ENCODE peak calls at places on chromosomes 16 and 17, in six cellular contexts. L is left ventricle myocardium inferior, T is epithelial cell of esophagus, O is IMR-90, S is psoas muscle, Q is hepatocyte. X is an unnamed sample.

GRCh38 chr16:46812781-46813555 is 18.0 kb downstream of the C16orf87 start:
- DNase-seq in L (no peak), S (no peak), T (peak; percentile 33), O (no peak), Q (no peak), X (no peak)

GRCh38 chr17:17216776-17217175 is 10.6 kb upstream of the PLD6 start:
- DNase-seq in S (no peak), L (no peak), O (no peak), Q (no peak), T (no peak), X (no peak)

GRCh38 chr16:75593308-75593707 is 27.1 kb downstream of the GABARAPL2 start:
- DNase-seq in O (no peak), L (no peak), S (no peak), T (no peak), Q (no peak), X (no peak)

GRCh38 chr16:8762254-8762653 is 35.2 kb downstream of the TMEM186 start:
- DNase-seq in L (no peak), O (no peak), T (no peak), Q (no peak), S (no peak), X (no peak)

GRCh38 chr16:89880477-89881367 is 7.3 kb downstream of the TCF25 start:
- DNase-seq in Q (no peak), L (no peak), S (no peak), O (no peak), T (peak; percentile 92), X (no peak)

GRCh38 chr17:9342225-9342624 is 233.4 kb downstream of the STX8 start:
- DNase-seq in T (no peak), O (no peak), S (no peak), Q (no peak), L (no peak), X (no peak)

GRCh38 chr17:10702574-10702973 is 5.2 kb downstream of the ADPRM start:
- DNase-seq in O (peak; percentile 52), S (no peak), L (no peak), Q (no peak), T (no peak), X (no peak)

GRCh38 chr17:43966276-43966675 is 12.5 kb upstream of the PYY start:
- DNase-seq in S (no peak), T (peak; percentile 46), L (no peak), O (no peak), Q (no peak), X (no peak)

GRCh38 chr16:69930117-69930776 is 20.9 kb upstream of the CLEC18A start:
- DNase-seq in T (peak; percentile 59), S (peak; percentile 44), O (peak; percentile 60), Q (peak; percentile 79), L (peak; percentile 32), X (no peak)

GRCh38 chr17:31787857-31788570 is 71.0 kb downstream of the COPRS start:
- DNase-seq in T (peak; percentile 99), O (peak; percentile 93), S (peak; percentile 14), L (no peak), Q (peak; percentile 61), X (peak; percentile 93)

GRCh38 chr16:67181346-67181745 is 2.4 kb downstream of the MATCAP1 start:
- DNase-seq in T (peak; percentile 47), S (no peak), Q (no peak), O (peak; percentile 92), L (no peak), X (peak; percentile 86)

GRCh38 chr17:73007447-73007846 is 85.0 kb downstream of the SLC39A11 start:
- DNase-seq in S (no peak), Q (no peak), L (no peak), O (peak; percentile 80), T (no peak), X (no peak)

GRCh38 chr16:30748634-30749445 is 615 bp downstream of the PHKG2 start:
- DNase-seq in Q (peak; percentile 69), T (peak; percentile 38), O (peak; percentile 52), S (peak; percentile 50), L (no peak), X (peak; percentile 83)

GRCh38 chr17:16425202-16425601 is 9.8 kb downstream of the TRPV2 start:
- DNase-seq in S (no peak), Q (no peak), L (no peak), T (no peak), O (no peak), X (no peak)

GRCh38 chr16:21097151-21097550 is 53.5 kb downstream of the DNAH3 start:
- DNase-seq in O (peak; percentile 85), S (no peak), Q (no peak), T (peak; percentile 38), L (no peak), X (no peak)

GRCh38 chr17:39195568-39196160 is 1.8 kb downstream of the CACNB1 start:
- DNase-seq in T (peak; percentile 51), S (no peak), Q (no peak), L (no peak), O (no peak), X (no peak)

GRCh38 chr17:83068641-83069570 is 10.5 kb upstream of the METRNL start:
- DNase-seq in S (peak; percentile 11), O (no peak), L (no peak), Q (no peak), T (no peak), X (peak; percentile 56)

GRCh38 chr16:79600636-79601091 is at the start of gene MAF:
- DNase-seq in O (peak; percentile 24), T (peak; percentile 97), Q (peak; percentile 98), S (peak; percentile 90), L (peak; percentile 89), X (peak; percentile 95)

GRCh38 chr16:6616746-6617145 is 715.9 kb upstream of the RBFOX1 start:
- DNase-seq in L (no peak), O (no peak), T (no peak), Q (no peak), S (no peak), X (no peak)

GRCh38 chr17:71189493-71189831 is 931.4 kb upstream of the SOX9 start:
- DNase-seq in T (no peak), O (no peak), Q (no peak), L (no peak), S (no peak), X (no peak)

GRCh38 chr17:15262291-15263205 is 2.6 kb downstream of the PMP22 start:
- DNase-seq in S (peak; percentile 92), Q (peak; percentile 90), O (peak; percentile 83), L (peak; percentile 92), T (peak; percentile 27), X (peak; percentile 98)

GRCh38 chr17:15263680-15264079 is 1.4 kb downstream of the PMP22 start:
- DNase-seq in O (no peak), Q (no peak), S (no peak), T (no peak), L (no peak), X (no peak)

GRCh38 chr17:15261818-15262290 is 3.3 kb downstream of the PMP22 start:
- DNase-seq in O (no peak), T (no peak), S (no peak), Q (no peak), L (peak; percentile 34), X (no peak)

GRCh38 chr17:15264542-15264941 is 584 bp downstream of the PMP22 start:
- DNase-seq in Q (no peak), O (no peak), L (peak; percentile 62), T (no peak), S (peak; percentile 47), X (no peak)

GRCh38 chr17:15263206-15263579 is 1.9 kb downstream of the PMP22 start:
- DNase-seq in Q (peak; percentile 77), S (peak; percentile 91), T (no peak), L (peak; percentile 90), O (peak; percentile 73), X (peak; percentile 98)
- H3K4me3 ChIP-seq in Q (peak overlapping the region; percentile 80), S (peak overlapping the region; percentile 81), T (no peak overlapping the region), L (peak overlapping the region; percentile 90), O (peak overlapping the region; percentile 76), X (peak overlapping the region; percentile 94)

DNA sequence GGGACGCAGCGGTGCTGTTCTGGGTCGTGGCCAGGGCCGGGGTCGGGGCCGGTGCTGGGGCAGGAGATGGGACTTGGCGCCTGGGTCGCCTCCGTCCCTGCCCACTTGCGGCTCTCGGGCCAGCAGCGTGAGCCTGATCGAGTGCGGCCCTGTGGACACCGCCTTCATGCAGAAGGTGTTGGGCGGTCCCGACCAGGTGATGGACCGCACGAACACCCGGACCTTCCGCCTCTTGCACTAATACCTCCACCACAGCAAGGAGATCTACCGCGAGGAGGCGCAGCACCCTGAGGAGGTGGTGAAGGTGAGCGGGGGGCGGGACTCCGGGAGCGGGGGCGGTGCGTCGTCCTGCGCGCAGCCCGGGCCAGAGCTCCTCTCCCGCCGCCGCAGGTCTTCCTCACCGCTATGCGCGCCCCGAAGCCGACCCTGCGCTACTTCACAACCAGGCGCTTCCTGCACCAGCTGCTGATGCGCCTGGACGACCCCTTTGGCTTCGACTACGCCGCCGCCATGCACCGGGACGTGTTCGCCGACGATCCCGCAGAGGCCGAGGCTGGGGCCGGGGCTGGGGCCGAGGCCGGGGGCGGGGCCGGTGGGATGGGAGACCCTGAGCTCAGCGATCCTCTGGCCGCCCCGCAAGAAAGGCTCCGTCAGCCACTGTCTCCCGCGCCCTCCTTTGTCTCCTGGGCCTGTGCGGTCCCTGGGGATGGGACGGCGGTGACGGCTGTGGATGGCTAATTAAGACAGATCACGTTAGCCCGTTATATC is 4.5 kb upstream of the HSD17B1 start:
- DNase-seq in Q (peak; percentile 92), T (peak; percentile 90), S (no peak), O (no peak), L (peak; percentile 57), X (no peak)
- H3K4me3 ChIP-seq in Q (peak overlapping the region; percentile 51), T (peak overlapping the region; percentile 44), S (peak overlapping the region; percentile 35), O (no peak overlapping the region), L (peak overlapping the region; percentile 52), X (peak overlapping the region; percentile 31)

DNA sequence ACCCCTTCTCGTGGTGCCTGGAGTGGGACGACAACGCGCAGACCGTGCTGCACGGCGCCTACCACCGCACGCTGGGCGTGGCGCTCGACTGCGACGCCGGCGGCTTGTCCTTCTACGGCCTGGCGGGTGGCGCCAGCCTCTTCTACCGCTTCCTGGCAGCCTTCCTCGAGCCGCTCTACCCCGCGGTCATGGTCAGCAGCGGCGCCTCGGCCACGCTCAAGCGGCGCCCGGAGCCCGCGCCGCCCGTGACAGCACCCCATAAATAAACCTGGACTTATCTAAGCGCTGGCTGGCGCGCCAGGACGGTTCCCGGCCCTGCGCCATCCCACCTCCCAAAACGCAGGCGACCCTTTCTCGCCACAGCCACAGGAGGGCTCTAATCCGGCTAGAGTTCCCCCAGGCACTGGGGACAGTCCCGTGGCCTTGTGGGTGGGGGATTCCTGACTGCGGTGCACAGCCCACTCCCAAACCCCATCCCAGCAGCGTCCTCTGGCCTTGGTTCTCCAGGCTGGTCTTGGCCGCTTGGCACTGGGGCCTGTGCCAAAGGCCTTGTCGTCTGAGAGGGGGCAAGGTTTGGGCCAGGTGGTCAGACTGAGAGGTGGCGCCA is 10.2 kb upstream of the SLC16A5 start:
- DNase-seq in Q (peak; percentile 54), L (peak; percentile 79), T (peak; percentile 28), S (peak; percentile 73), O (no peak), X (peak; percentile 89)
- H3K4me3 ChIP-seq in Q (no peak overlapping the region), L (peak overlapping the region; percentile 71), T (peak overlapping the region; percentile 10), S (peak overlapping the region; percentile 68), O (no peak overlapping the region), X (peak overlapping the region; percentile 49)

GRCh38 chr16:4976611-4977145 is 18.5 kb downstream of the SEC14L5 start:
- DNase-seq in L (no peak), O (no peak), Q (no peak), S (peak; percentile 49), T (no peak), X (no peak)
- H3K4me3 ChIP-seq in L (no peak overlapping the region), O (no peak overlapping the region), Q (no peak overlapping the region), S (no peak overlapping the region), T (no peak overlapping the region), X (no peak overlapping the region)

GRCh38 chr17:68197997-68198930 is 49.6 kb upstream of the AMZ2 start:
- DNase-seq in T (peak; percentile 69), O (no peak), L (no peak), Q (peak; percentile 39), S (no peak), X (no peak)
- H3K4me3 ChIP-seq in T (no peak overlapping the region), O (no peak overlapping the region), L (peak overlapping the region; percentile 68), Q (no peak overlapping the region), S (peak overlapping the region; percentile 66), X (peak overlapping the region; percentile 39)

GRCh38 chr17:47957591-47958490 is at the start of gene PRR15L:
- DNase-seq in L (no peak), T (peak; percentile 73), S (no peak), Q (peak; percentile 83), O (no peak), X (no peak)
- H3K4me3 ChIP-seq in L (no peak within 1 kb of the TSS), T (peak within 1 kb of the TSS; percentile 50), S (no peak within 1 kb of the TSS), Q (peak within 1 kb of the TSS; percentile 79), O (no peak within 1 kb of the TSS), X (no peak within 1 kb of the TSS)